ENCODE peak calls at places on chromosomes 4 and X, in four cellular contexts. W, K, Z and N are unnamed samples.

GRCh38 chr4:77776182-77777134 is 42.7 kb downstream of the CNOT6L start:
- DNase-seq in W (no peak), Z (no peak), K (no peak), N (peak; percentile 15)

GRCh38 chrX:17788439-17788838 is 51.1 kb downstream of the SCML1 start:
- DNase-seq in W (peak; percentile 50), K (peak; percentile 5), Z (peak; percentile 52), N (peak; percentile 80)

GRCh38 chr4:72467633-72468032 is 101.4 kb downstream of the ADAMTS3 start:
- DNase-seq in Z (no peak), K (no peak), W (no peak), N (no peak)

GRCh38 chr4:98994474-98995182 is 893 bp upstream of the METAP1 start:
- DNase-seq in K (peak; percentile 45), W (no peak), Z (peak; percentile 29), N (peak; percentile 16)

GRCh38 chr4:10736895-10737294 is 52.3 kb upstream of the CLNK start:
- DNase-seq in W (no peak), K (no peak), Z (no peak), N (no peak)

GRCh38 chr4:189001971-189002450 is 862.8 kb downstream of the TRIML1 start:
- DNase-seq in Z (no peak), K (no peak), W (no peak), N (no peak)

GRCh38 chr4:17788956-17789355 is 7.5 kb upstream of the FAM184B start:
- DNase-seq in K (no peak), W (no peak), Z (no peak), N (no peak)

GRCh38 chr4:11625206-11625605 is 196.5 kb upstream of the HS3ST1 start:
- DNase-seq in K (no peak), Z (no peak), W (no peak), N (no peak)

GRCh38 chr4:17091104-17091503 is 192.7 kb upstream of the LDB2 start:
- DNase-seq in Z (no peak), K (no peak), W (no peak), N (no peak)

GRCh38 chr4:3042226-3042625 is 32.1 kb downstream of the HTT-AS start:
- DNase-seq in K (no peak), W (no peak), Z (no peak), N (no peak)

GRCh38 chrX:153642313-153642654 is 4.7 kb upstream of the DUSP9 start:
- DNase-seq in K (no peak), W (peak; percentile 34), Z (peak; percentile 49), N (peak; percentile 51)

GRCh38 chrX:119654112-119654531 is 38.8 kb downstream of the SEPTIN6 start:
- DNase-seq in K (no peak), Z (no peak), W (no peak), N (no peak)

GRCh38 chr4:30789219-30789671 is 69.1 kb downstream of the PCDH7 start:
- DNase-seq in K (no peak), Z (no peak), W (no peak), N (peak; percentile 6)

GRCh38 chrX:40207626-40208025 is 109.9 kb upstream of the BCOR start:
- DNase-seq in K (no peak), W (no peak), Z (peak; percentile 44), N (no peak)

GRCh38 chr4:41468122-41468521 is 69.8 kb upstream of the LIMCH1 start:
- DNase-seq in W (no peak), Z (no peak), K (no peak), N (no peak)

DNA sequence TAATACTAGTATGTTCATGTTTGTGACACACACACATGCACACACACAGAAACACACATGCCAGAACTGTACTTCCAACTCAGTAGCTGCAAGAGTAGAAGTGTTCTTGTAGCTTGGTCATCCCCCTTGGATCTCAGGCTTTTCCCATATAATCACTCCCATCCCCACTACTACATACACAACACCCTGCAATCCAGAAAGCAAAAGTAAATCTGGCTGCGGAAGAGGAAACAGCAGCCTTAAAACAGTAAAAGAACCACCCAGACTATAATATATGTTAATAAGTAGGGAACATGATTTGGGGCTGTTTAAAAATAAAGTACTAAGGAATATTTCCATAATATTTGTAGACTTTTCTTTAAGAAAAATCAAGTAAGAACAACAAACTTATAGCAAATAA is 103.2 kb downstream of the AMMECR1 start:
- DNase-seq in K (no peak), W (no peak), Z (no peak), N (no peak)
- TF ChIP-seq ELF4 in K (no peak), W (no peak), Z (no peak), N (no peak)

GRCh38 chr4:27685947-27686346 is 825.3 kb downstream of the STIM2 start:
- DNase-seq in W (no peak), Z (no peak), K (no peak), N (no peak)

GRCh38 chr4:27684501-27685077 is 823.9 kb downstream of the STIM2 start:
- DNase-seq in K (peak; percentile 44), W (peak; percentile 69), Z (peak; percentile 34), N (peak; percentile 38)
- TF ChIP-seq ELF4 in K (no peak), W (no peak), Z (no peak), N (no peak)

GRCh38 chr4:1628892-1629703 is 55.0 kb downstream of the FAM53A start:
- DNase-seq in K (peak; percentile 30), Z (peak; percentile 72), W (peak; percentile 87), N (peak; percentile 92)
- TF ChIP-seq ELF4 in K (no peak), Z (no peak), W (no peak), N (no peak)

GRCh38 chr4:1981251-1982055 is 27.3 kb downstream of the NELFA start:
- DNase-seq in Z (peak; percentile 72), K (no peak), W (peak; percentile 70), N (peak; percentile 54)

GRCh38 chr4:1980561-1981041 is 28.2 kb downstream of the NELFA start:
- DNase-seq in Z (no peak), K (no peak), W (no peak), N (no peak)

GRCh38 chr4:1978741-1979476 is 29.9 kb downstream of the NELFA start:
- DNase-seq in W (no peak), Z (no peak), K (no peak), N (no peak)

GRCh38 chr4:1978226-1978625 is 30.5 kb downstream of the NELFA start:
- DNase-seq in K (no peak), W (no peak), Z (no peak), N (no peak)

DNA sequence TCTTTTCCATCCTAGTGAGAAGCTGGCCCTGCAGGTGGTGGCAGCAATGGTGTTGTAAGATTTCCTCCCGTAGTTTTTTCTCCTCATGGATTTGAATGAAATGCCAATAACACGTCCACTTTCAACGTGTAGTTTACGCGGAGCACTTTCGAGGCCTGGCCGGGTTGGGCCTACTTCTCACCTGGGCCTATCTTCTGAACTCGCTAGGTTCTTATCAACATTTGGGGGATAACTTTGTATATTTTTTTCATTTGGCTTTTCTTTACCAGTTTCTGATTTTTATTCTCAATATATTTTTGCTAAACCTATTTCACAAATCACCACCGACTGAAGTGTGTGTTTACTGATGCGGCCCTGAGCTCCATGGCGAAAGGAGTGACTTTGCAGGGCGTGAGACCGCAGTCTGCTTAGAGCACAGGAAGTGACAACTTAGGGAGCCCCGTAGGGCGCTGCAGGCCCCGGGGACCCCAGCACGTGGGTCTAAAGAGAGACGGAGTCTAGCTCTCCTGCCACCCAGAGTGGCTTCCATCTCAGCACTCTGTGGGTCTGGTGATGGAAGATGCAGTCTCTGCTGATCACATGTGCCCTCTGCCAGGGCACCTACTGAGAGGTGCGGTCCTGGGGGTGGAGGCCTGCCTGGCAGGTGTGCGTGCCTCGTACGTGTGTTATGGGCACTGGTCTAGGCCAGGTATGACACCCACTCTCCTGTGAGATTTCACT is 29.1 kb downstream of the NELFA start:
- DNase-seq in Z (no peak), K (no peak), W (no peak), N (no peak)
- TF ChIP-seq ELF4 in Z (no peak), K (no peak), W (no peak), N (no peak)

GRCh38 chrX:13252726-13253125 is 67.1 kb downstream of the ATXN3L start:
- DNase-seq in Z (no peak), W (no peak), K (no peak), N (no peak)

GRCh38 chrX:13254870-13255269 is 65.0 kb downstream of the ATXN3L start:
- DNase-seq in W (no peak), K (no peak), Z (no peak), N (no peak)

GRCh38 chrX:13253223-13253622 is 66.6 kb downstream of the ATXN3L start:
- DNase-seq in W (no peak), Z (no peak), K (no peak), N (no peak)

GRCh38 chrX:13256562-13256961 is 63.3 kb downstream of the ATXN3L start:
- DNase-seq in K (no peak), Z (no peak), W (no peak), N (no peak)

DNA sequence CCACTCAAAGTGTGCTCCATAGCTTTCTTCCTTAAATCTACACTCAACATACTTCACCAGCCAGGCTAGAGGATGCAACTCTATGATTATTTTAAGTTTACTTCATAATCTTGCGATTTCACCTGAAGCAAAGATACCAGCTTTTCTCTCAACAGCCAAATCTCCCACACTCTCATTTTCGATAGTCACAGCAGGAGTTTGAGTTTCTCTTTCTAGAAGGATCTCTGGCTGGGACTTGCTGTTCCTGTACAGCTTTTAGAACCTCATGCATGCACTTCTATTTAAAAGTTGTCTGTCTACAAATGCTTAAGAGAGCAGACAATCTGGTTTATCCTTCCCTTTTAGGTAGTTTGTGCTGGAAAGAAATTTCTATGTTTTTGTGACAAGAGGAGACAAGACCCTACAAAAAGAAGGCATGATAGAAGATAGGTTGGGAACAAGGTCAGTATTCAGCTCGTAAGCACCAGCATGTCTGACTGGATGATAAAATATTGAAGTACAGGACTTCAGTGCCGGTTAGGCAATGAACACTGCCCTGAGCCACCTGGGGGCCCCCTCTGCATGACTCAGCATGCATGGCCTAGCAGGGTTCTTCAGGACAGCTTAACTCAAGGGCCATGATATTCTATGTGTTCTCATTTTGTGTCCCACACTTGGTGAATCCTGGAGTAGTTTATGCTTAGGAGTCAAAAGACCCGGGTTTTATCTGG is 65.6 kb downstream of the ATXN3L start:
- DNase-seq in Z (peak; percentile 83), W (no peak), K (peak; percentile 8), N (no peak)
- TF ChIP-seq ELF4 in Z (no peak), W (no peak), K (no peak), N (no peak)

GRCh38 chr4:36152712-36153111 is 91.6 kb downstream of the ARAP2 start:
- DNase-seq in K (no peak), W (no peak), Z (no peak), N (no peak)
- TF ChIP-seq ELF4 in K (no peak), W (no peak), Z (no peak), N (no peak)

DNA sequence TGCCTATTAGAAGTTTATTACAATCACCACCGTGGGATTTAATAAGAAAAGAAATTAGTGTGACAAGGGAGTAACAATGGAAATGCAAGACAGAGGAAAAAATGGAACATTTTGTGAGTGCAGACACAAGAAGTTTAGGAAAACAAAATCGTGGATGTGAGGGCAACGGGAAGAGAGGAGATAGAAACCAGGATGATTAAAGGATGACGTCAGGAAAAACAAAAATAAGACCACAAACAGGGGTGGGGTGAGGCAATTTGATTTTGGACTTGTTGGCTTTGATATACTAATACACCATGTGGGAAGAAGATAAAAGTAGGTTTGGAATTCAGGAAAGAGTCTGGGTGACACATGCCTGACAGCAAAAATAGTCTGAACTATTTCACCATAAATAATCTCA is 38.2 kb upstream of the GPM6A start:
- DNase-seq in K (no peak), W (no peak), Z (no peak), N (no peak)
- TF ChIP-seq ELF4 in K (no peak), W (no peak), Z (no peak), N (no peak)